ENCODE peak calls at places on chromosomes 6 and 20, in seven cellular contexts. S, Y, T, H, F, K and Q are unnamed samples.

GRCh38 chr6:166635146-166635545 is 8.1 kb upstream of the RPS6KA2 start:
- DNase-seq in F (no peak), S (no peak), H (no peak), K (no peak), T (no peak), Y (no peak), Q (no peak)

GRCh38 chr6:18154507-18155272 is at the start of gene TPMT:
- DNase-seq in F (peak), H (no peak), S (no peak), T (peak), K (peak), Y (peak), Q (peak)

GRCh38 chr20:12946789-12947188 is 62.0 kb upstream of the SPTLC3 start:
- DNase-seq in K (no peak), T (no peak), H (no peak), S (no peak), Y (no peak), F (no peak), Q (no peak)

GRCh38 chr6:99348823-99349619 is 453 bp downstream of the FAXC start:
- DNase-seq in K (no peak), T (peak), F (no peak), S (no peak), H (no peak), Y (no peak), Q (peak)

GRCh38 chr6:27810768-27811298 is 101.4 kb downstream of the OR2B2 start:
- DNase-seq in T (no peak), F (no peak), H (no peak), S (no peak), Y (no peak), K (no peak), Q (no peak)

GRCh38 chr6:77457720-77458349 is 5.5 kb downstream of the HTR1B start:
- DNase-seq in S (no peak), H (no peak), F (peak), Y (no peak), K (peak), T (peak), Q (peak)

GRCh38 chr20:45138451-45139300 is 14.4 kb upstream of the WFDC12 start:
- DNase-seq in K (no peak), F (peak), S (peak), H (no peak), Y (no peak), T (peak), Q (peak)

GRCh38 chr20:38402089-38402488 is 33.0 kb downstream of the SNHG17 start:
- DNase-seq in T (no peak), F (no peak), H (no peak), K (no peak), S (no peak), Y (no peak), Q (no peak)

GRCh38 chr6:161748535-161749386 is 474.9 kb upstream of the AGPAT4 start:
- DNase-seq in T (peak), K (peak), F (peak), H (no peak), S (no peak), Y (peak), Q (no peak)

GRCh38 chr6:125346143-125346925 is 44.6 kb upstream of the HDDC2 start:
- DNase-seq in F (no peak), T (no peak), Y (no peak), K (no peak), S (no peak), H (no peak), Q (peak)

GRCh38 chr6:161268526-161269210 is 5.2 kb downstream of the AGPAT4 start:
- DNase-seq in S (no peak), H (no peak), F (no peak), Y (no peak), K (no peak), T (no peak), Q (no peak)

GRCh38 chr6:136077834-136078576 is 172.1 kb downstream of the MTFR2 start:
- DNase-seq in S (no peak), T (peak), H (no peak), K (no peak), Y (no peak), F (no peak), Q (peak)

GRCh38 chr20:50245561-50246366 is 55.1 kb downstream of the CEBPB start:
- DNase-seq in K (no peak), T (peak), F (peak), H (no peak), Y (no peak), S (no peak), Q (no peak)

GRCh38 chr6:154001494-154002285 is 37.4 kb upstream of the OPRM1 start:
- DNase-seq in K (no peak), H (peak), S (no peak), F (no peak), Y (no peak), T (no peak), Q (no peak)

GRCh38 chr6:129046526-129046925 is 163.6 kb downstream of the LAMA2 start:
- DNase-seq in T (no peak), K (no peak), Y (no peak), S (no peak), H (no peak), F (no peak), Q (no peak)

GRCh38 chr6:133893324-133893692 is 4.4 kb downstream of the TCF21 start:
- DNase-seq in F (no peak), K (no peak), H (no peak), Y (no peak), S (no peak), T (no peak), Q (no peak)

GRCh38 chr6:125986956-125987617 is 747 bp downstream of the TRMT11 start:
- DNase-seq in F (no peak), Y (no peak), S (no peak), K (no peak), H (no peak), T (peak), Q (peak)

GRCh38 chr6:1802495-1803395 is 193.0 kb downstream of the FOXC1 start:
- DNase-seq in Y (no peak), T (no peak), H (no peak), F (no peak), K (no peak), S (no peak), Q (peak)

GRCh38 chr6:36590237-36590636 is 3.9 kb upstream of the SRSF3 start:
- DNase-seq in K (no peak), Y (no peak), S (no peak), T (peak), H (no peak), F (peak), Q (peak)

GRCh38 chr6:169993861-169994481 is 242.5 kb downstream of the ERMARD start:
- DNase-seq in H (no peak), T (no peak), S (no peak), K (no peak), Y (no peak), F (no peak), Q (no peak)

GRCh38 chr6:14676977-14677781 is 559.6 kb downstream of the CD83 start:
- DNase-seq in S (no peak), Y (no peak), H (no peak), K (no peak), T (no peak), F (no peak), Q (no peak)

GRCh38 chr6:2773450-2773849 is 8.3 kb downstream of the WRNIP1 start:
- DNase-seq in K (no peak), H (no peak), F (no peak), T (peak), S (no peak), Y (no peak), Q (no peak)

GRCh38 chr6:116370328-116370716 is 425 bp upstream of the DSE start:
- DNase-seq in T (no peak), H (no peak), K (no peak), Y (no peak), F (no peak), S (no peak), Q (no peak)

GRCh38 chr6:101534386-101534785 is 140.9 kb downstream of the GRIK2 start:
- DNase-seq in Y (no peak), S (no peak), K (no peak), T (peak), H (no peak), F (no peak), Q (no peak)

GRCh38 chr20:45053441-45054351 is 47.2 kb downstream of the KCNS1 start:
- DNase-seq in S (no peak), Y (no peak), H (no peak), T (no peak), K (no peak), F (no peak), Q (no peak)

GRCh38 chr20:51651921-51652549 is 109.5 kb upstream of the NFATC2 start:
- DNase-seq in T (no peak), K (no peak), Y (no peak), H (no peak), F (no peak), S (no peak), Q (peak)

GRCh38 chr6:170173416-170173990 is 117.4 kb downstream of the DLL1 start:
- DNase-seq in K (no peak), Y (no peak), F (no peak), S (no peak), T (no peak), H (no peak), Q (no peak)

GRCh38 chr6:71599366-71599765 is 287.0 kb upstream of the RIMS1 start:
- DNase-seq in Y (no peak), T (no peak), S (no peak), K (peak), H (no peak), F (no peak), Q (no peak)

GRCh38 chr6:108612852-108613251 is 52.1 kb downstream of the FOXO3 start:
- DNase-seq in T (no peak), F (no peak), H (no peak), S (no peak), K (no peak), Y (no peak), Q (no peak)

GRCh38 chr6:5190467-5190866 is 70.3 kb downstream of the LYRM4 start:
- DNase-seq in K (no peak), F (peak), T (peak), Y (no peak), H (no peak), S (no peak), Q (peak)

GRCh38 chr20:11453430-11453829 is 464.3 kb upstream of the BTBD3 start:
- DNase-seq in Y (no peak), T (peak), S (no peak), K (no peak), F (no peak), H (no peak), Q (peak)

GRCh38 chr6:25628471-25629201 is 23.4 kb upstream of the SCGN start:
- DNase-seq in T (no peak), S (no peak), F (no peak), H (no peak), Y (no peak), K (no peak), Q (no peak)

GRCh38 chr6:105107207-105107606 is 72.6 kb downstream of the POPDC3 start:
- DNase-seq in Y (no peak), S (no peak), K (no peak), T (peak), H (no peak), F (no peak), Q (no peak)